ENCODE peak calls at places on chromosomes 6 and 20, in five cellular contexts. M is H1, L is neuronal stem cell, A is H9, P is mesenchymal stem cell. V is an unnamed sample. For H3K9me3, the result is how much of the 10 kb centered on the place peaks cover.

GRCh38 chr20:41047975-41048305 is 19.3 kb downstream of the TOP1 start:
- DNase-seq in M (no peak), L (no peak), A (no peak), P (peak), V (no peak)

GRCh38 chr20:48657426-48658197 is 170.2 kb downstream of the PREX1 start:
- DNase-seq in M (peak), L (peak), A (peak), P (peak), V (peak)

GRCh38 chr20:645318-646106 is 7.5 kb downstream of the SRXN1 start:
- DNase-seq in M (peak), L (peak), A (peak), P (peak), V (peak)

GRCh38 chr6:129583864-129584263 is 126.1 kb downstream of the ARHGAP18 start:
- DNase-seq in M (no peak), L (no peak), A (no peak), P (no peak), V (no peak)

GRCh38 chr20:24475356-24475755 is 5.9 kb downstream of the SYNDIG1 start:
- DNase-seq in M (no peak), L (no peak), A (no peak), P (no peak), V (no peak)

GRCh38 chr6:107491791-107492674 is 2.1 kb downstream of the SOBP start:
- DNase-seq in M (no peak), L (no peak), A (no peak), P (peak), V (no peak)

GRCh38 chr6:160489091-160489490 is 140.9 kb downstream of the SLC22A3 start:
- DNase-seq in M (no peak), L (no peak), A (no peak), P (no peak), V (no peak)

GRCh38 chr6:4346659-4347333 is 211.4 kb upstream of the ECI2 start:
- DNase-seq in M (no peak), L (no peak), A (peak), P (peak), V (no peak)

GRCh38 chr6:169529931-169530761 is 171.7 kb downstream of the WDR27 start:
- DNase-seq in M (no peak), L (no peak), A (no peak), P (no peak), V (peak)

GRCh38 chr20:37369846-37370245 is 23.9 kb downstream of the SRC start:
- DNase-seq in M (no peak), L (no peak), A (no peak), P (no peak), V (no peak)

GRCh38 chr6:30759575-30760239 is 15.4 kb upstream of the IER3 start:
- DNase-seq in M (no peak), L (no peak), A (no peak), P (peak), V (peak)

GRCh38 chr20:46246527-46246926 is 61.8 kb downstream of the CDH22 start:
- DNase-seq in M (no peak), L (no peak), A (no peak), P (no peak), V (no peak)

GRCh38 chr6:24016857-24017256 is 109.2 kb upstream of the NRSN1 start:
- DNase-seq in M (no peak), L (no peak), A (no peak), P (no peak), V (no peak)

GRCh38 chr20:47647994-47648393 is 137.3 kb downstream of the SULF2 start:
- DNase-seq in M (no peak), L (no peak), A (no peak), P (no peak), V (no peak)

GRCh38 chr6:124964084-124964763 is 2.0 kb downstream of the RNF217 start:
- DNase-seq in M (no peak), L (no peak), A (no peak), P (peak), V (peak)

GRCh38 chr20:41174782-41175181 is 37.4 kb downstream of the PLCG1 start:
- DNase-seq in M (no peak), L (no peak), A (peak), P (peak), V (no peak)

GRCh38 chr6:90343581-90343980 is 46.9 kb upstream of the BACH2 start:
- DNase-seq in M (no peak), L (no peak), A (no peak), P (no peak), V (peak)

GRCh38 chr6:166244353-166245045 is 63.7 kb downstream of the PRR18 start:
- DNase-seq in M (no peak), L (no peak), A (no peak), P (no peak), V (no peak)

GRCh38 chr6:141464490-141464889 is 668.2 kb upstream of the GJE1 start:
- DNase-seq in M (no peak), L (no peak), A (no peak), P (peak), V (peak)

GRCh38 chr6:128570439-128571063 is 50.2 kb upstream of the PTPRK start:
- DNase-seq in M (no peak), L (no peak), A (no peak), P (peak), V (peak)

GRCh38 chr6:126905917-126906316 is 212.6 kb upstream of the RSPO3 start:
- DNase-seq in M (no peak), L (no peak), A (no peak), P (no peak), V (no peak)

GRCh38 chr6:12832341-12832740 is 115.8 kb downstream of the PHACTR1 start:
- DNase-seq in M (no peak), L (no peak), A (no peak), P (no peak), V (no peak)

GRCh38 chr6:46234156-46234556 is 63.4 kb upstream of the ENPP5 start:
- DNase-seq in M (no peak), L (no peak), A (no peak), P (no peak), V (no peak)

GRCh38 chr20:43022081-43022480 is 167.6 kb downstream of the PTPRT start:
- DNase-seq in M (no peak), L (no peak), A (no peak), P (no peak), V (peak)

GRCh38 chr6:20751293-20751946 is 217.2 kb downstream of the CDKAL1 start:
- DNase-seq in M (no peak), L (no peak), A (no peak), P (peak), V (no peak)

GRCh38 chr6:139647816-139648215 is 273.4 kb upstream of the CITED2 start:
- DNase-seq in M (no peak), L (no peak), A (no peak), P (no peak), V (no peak)

GRCh38 chr6:37663016-37663810 is 34.5 kb downstream of the MDGA1 start:
- DNase-seq in M (no peak), L (no peak), A (no peak), P (peak), V (no peak)

GRCh38 chr6:11426571-11426970 is 111.0 kb upstream of the TMEM170B start:
- DNase-seq in M (no peak), L (no peak), A (no peak), P (no peak), V (peak)

GRCh38 chr20:47304287-47304686 is 52.2 kb downstream of the ZMYND8 start:
- DNase-seq in M (no peak), L (no peak), A (no peak), P (peak), V (no peak)

GRCh38 chr20:45969712-45970634 is 2.0 kb downstream of the ZNF335 start:
- DNase-seq in M (no peak), L (peak), A (peak), P (peak), V (peak)

GRCh38 chr6:27777614-27778355 is 134.4 kb downstream of the OR2B2 start:
- DNase-seq in M (peak), L (no peak), A (peak), P (no peak), V (no peak)
- H2BK12ac ChIP-seq in M (no peak), L (no peak), A (no peak), P (no peak), V (no peak)

DNA sequence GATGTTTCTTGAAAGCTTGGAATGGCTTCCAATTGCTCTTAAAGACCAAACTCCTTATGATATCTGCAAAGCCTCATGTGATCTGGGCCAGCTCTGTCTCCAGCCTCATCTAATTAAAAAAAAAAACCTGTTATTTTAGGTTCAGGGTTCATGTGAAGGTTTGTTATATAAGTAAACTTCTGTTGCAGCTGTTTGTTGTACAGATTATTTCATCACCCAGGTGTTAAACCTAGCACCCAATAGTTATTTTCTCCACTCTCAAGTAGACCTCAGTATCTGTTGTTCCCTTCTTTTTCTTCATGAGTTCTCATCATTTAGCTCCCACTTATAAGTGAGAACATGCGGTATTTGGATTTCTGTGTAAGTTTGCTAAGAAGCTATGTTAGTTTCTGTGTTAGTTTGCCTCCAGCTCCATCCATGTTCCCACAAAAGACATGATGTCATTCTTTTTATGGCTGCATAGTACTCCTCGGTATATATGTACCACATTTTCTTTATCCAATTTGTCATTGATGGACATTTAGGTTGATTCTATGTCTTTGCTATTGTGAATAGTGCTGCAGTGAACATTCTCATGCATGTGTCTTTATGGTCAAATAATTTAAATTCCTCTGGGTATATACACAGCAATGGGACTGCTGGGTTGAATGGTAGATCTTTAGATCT is 30.2 kb upstream of the TFB1M start:
- DNase-seq in M (no peak), L (no peak), A (no peak), P (no peak), V (no peak)
- H3K9me3 ChIP-seq in M (under half), L (under half), A (under half), P (under half), V (under half)

GRCh38 chr6:117783280-117783679 is 108.0 kb downstream of the NUS1 start:
- DNase-seq in M (no peak), L (peak), A (no peak), P (no peak), V (no peak)
- H2BK12ac ChIP-seq in M (peak), L (no peak), A (no peak), P (no peak), V (no peak)

DNA sequence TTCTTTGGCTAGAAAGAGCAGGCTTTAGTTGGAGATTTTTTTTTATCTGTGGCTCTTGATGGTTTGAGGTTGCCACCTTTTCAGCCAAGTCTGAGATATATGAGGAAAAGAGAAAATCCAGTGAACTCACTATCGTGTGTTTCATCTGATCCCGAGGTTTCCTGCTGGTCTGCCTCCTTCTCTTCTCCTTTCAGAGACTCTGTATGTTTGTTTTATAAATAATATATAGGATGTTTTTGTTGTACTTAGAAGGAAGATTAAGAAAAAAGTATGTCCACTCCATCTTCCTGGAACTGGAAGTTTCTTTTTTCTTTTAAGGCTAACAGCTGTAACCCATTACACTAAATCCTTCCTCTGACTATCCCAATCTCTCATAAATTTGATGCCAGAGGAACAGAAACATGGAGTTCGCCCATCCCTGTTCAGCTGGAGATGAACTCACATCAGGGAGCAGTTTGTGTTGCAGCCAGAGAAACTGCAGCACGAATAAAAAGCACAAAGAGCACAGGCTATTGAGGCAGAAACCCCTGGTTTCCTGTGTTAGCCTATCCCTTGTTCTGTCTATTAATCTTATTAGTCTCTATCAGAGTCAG is 20.7 kb downstream of the RIPK1 start:
- DNase-seq in M (no peak), L (no peak), A (no peak), P (no peak), V (no peak)
- H3K9me3 ChIP-seq in M (half or more), L (under half), A (half or more), P (under half), V (under half)

GRCh38 chr20:4764805-4765204 is 43.1 kb downstream of the PRND start:
- DNase-seq in M (no peak), L (no peak), A (no peak), P (no peak), V (no peak)
- H2BK12ac ChIP-seq in M (no peak), L (no peak), A (no peak), P (no peak), V (no peak)

V was measured in trophoblast cell.